ENCODE peak calls at places on chromosomes 2 and 18, in seven cellular contexts. N is HCT116, Q is IMR-90, O is kidney, J is cardiac fibroblast, G is fibroblast of the aortic adventitia, S is MM.1S. C is an unnamed sample.

GRCh38 chr2:38454081-38454480 is 77.0 kb upstream of the ATL2 start:
- DNase-seq in N (no peak), Q (no peak), O (no peak), J (no peak), G (no peak), S (no peak), C (no peak)

GRCh38 chr2:75289771-75290170 is 90.5 kb upstream of the TACR1 start:
- DNase-seq in N (no peak), Q (peak; percentile 48), O (no peak), J (peak; percentile 18), G (peak; percentile 30), S (no peak), C (no peak)

GRCh38 chr2:71609958-71610357 is 156.6 kb downstream of the DYSF start:
- DNase-seq in N (peak; percentile 24), Q (peak; percentile 54), O (no peak), J (peak; percentile 64), G (peak; percentile 53), S (peak; percentile 66), C (no peak)

GRCh38 chr18:32891797-32892196 is 119.0 kb upstream of the KLHL14 start:
- DNase-seq in N (no peak), Q (no peak), O (no peak), J (no peak), G (peak; percentile 4), S (no peak), C (no peak)

GRCh38 chr2:100791294-100791935 is 28.5 kb upstream of the NPAS2 start:
- DNase-seq in N (no peak), Q (no peak), O (no peak), J (no peak), G (no peak), S (no peak), C (no peak)

GRCh38 chr2:231960810-231961348 is 634 bp upstream of the DIS3L2 start:
- DNase-seq in N (no peak), Q (no peak), O (no peak), J (no peak), G (no peak), S (no peak), C (no peak)

GRCh38 chr2:42928692-42929576 is 136.6 kb upstream of the HAAO start:
- DNase-seq in N (no peak), Q (peak; percentile 47), O (no peak), J (peak; percentile 69), G (peak; percentile 59), S (no peak), C (no peak)

GRCh38 chr18:3054785-3055184 is 41.8 kb upstream of the LPIN2 start:
- DNase-seq in N (no peak), Q (no peak), O (no peak), J (no peak), G (no peak), S (no peak), C (no peak)

GRCh38 chr2:163834221-163834620 is 98.4 kb upstream of the FIGN start:
- DNase-seq in N (no peak), Q (no peak), O (no peak), J (no peak), G (no peak), S (no peak), C (no peak)

GRCh38 chr18:72866901-72867701 is 686 bp downstream of the NETO1 start:
- DNase-seq in N (no peak), Q (no peak), O (no peak), J (no peak), G (no peak), S (no peak), C (peak; percentile 36)

GRCh38 chr2:167265722-167266121 is 377.4 kb downstream of the XIRP2 start:
- DNase-seq in N (no peak), Q (no peak), O (no peak), J (no peak), G (no peak), S (no peak), C (no peak)

GRCh38 chr2:121194626-121195025 is 90.4 kb downstream of the TFCP2L1 start:
- DNase-seq in N (no peak), Q (no peak), O (no peak), J (no peak), G (no peak), S (no peak), C (no peak)

GRCh38 chr2:21070322-21071257 is 26.7 kb upstream of the APOB start:
- DNase-seq in N (no peak), Q (no peak), O (no peak), J (no peak), G (no peak), S (no peak), C (no peak)

GRCh38 chr2:161586517-161587167 is 37.6 kb upstream of the SLC4A10 start:
- DNase-seq in N (peak; percentile 23), Q (peak; percentile 25), O (no peak), J (peak; percentile 42), G (peak; percentile 47), S (no peak), C (peak; percentile 20)

GRCh38 chr2:239151201-239152131 is 249.4 kb downstream of the HDAC4 start:
- DNase-seq in N (no peak), Q (no peak), O (peak; percentile 45), J (peak; percentile 4), G (peak; percentile 21), S (no peak), C (no peak)

GRCh38 chr2:201116959-201117734 is 1.2 kb downstream of the CFLAR start:
- DNase-seq in N (peak; percentile 59), Q (peak; percentile 86), O (no peak), J (peak; percentile 94), G (peak; percentile 92), S (peak; percentile 90), C (peak; percentile 72)

GRCh38 chr2:169978402-169979017 is 151.3 kb downstream of the UBR3 start:
- DNase-seq in N (no peak), Q (no peak), O (no peak), J (no peak), G (no peak), S (no peak), C (no peak)

GRCh38 chr2:236216711-236217110 is 47.5 kb downstream of the ASB18 start:
- DNase-seq in N (no peak), Q (no peak), O (peak; percentile 49), J (no peak), G (no peak), S (no peak), C (no peak)

GRCh38 chr2:133266075-133266925 is 302.0 kb downstream of the NCKAP5 start:
- DNase-seq in N (no peak), Q (no peak), O (peak; percentile 63), J (no peak), G (peak; percentile 30), S (no peak), C (no peak)
- TF ChIP-seq CTCF in N (no peak), Q (peak; percentile 13), O (no peak), J (peak; percentile 14), G (peak; percentile 18), S (no peak), C (no peak)

GRCh38 chr2:171225989-171226388 is 65.3 kb upstream of the TLK1 start:
- DNase-seq in N (no peak), Q (no peak), O (no peak), J (no peak), G (no peak), S (no peak), C (peak; percentile 8)

GRCh38 chr2:171228826-171229225 is 68.1 kb upstream of the TLK1 start:
- DNase-seq in N (no peak), Q (no peak), O (no peak), J (no peak), G (no peak), S (no peak), C (no peak)

GRCh38 chr2:171226471-171226870 is 65.8 kb upstream of the TLK1 start:
- DNase-seq in N (no peak), Q (no peak), O (no peak), J (no peak), G (no peak), S (no peak), C (no peak)

GRCh38 chr2:171227066-171227782 is 66.5 kb upstream of the TLK1 start:
- DNase-seq in N (no peak), Q (peak; percentile 26), O (no peak), J (no peak), G (peak; percentile 55), S (no peak), C (no peak)

GRCh38 chr2:171225302-171225980 is 64.7 kb upstream of the TLK1 start:
- DNase-seq in N (peak; percentile 88), Q (peak; percentile 95), O (no peak), J (peak; percentile 84), G (peak; percentile 92), S (no peak), C (no peak)
- TF ChIP-seq CTCF in N (no peak), Q (peak; percentile 52), O (no peak), J (peak; percentile 39), G (peak; percentile 71), S (no peak), C (no peak)

GRCh38 chr18:68439672-68440071 is 275.2 kb downstream of the TMX3 start:
- DNase-seq in N (no peak), Q (no peak), O (no peak), J (peak; percentile 54), G (no peak), S (no peak), C (no peak)
- TF ChIP-seq CTCF in N (no peak), Q (no peak), O (no peak), J (no peak), G (no peak), S (no peak), C (no peak)

GRCh38 chr2:84856785-84857184 is 24.1 kb downstream of the TRABD2A start:
- DNase-seq in N (no peak), Q (no peak), O (no peak), J (no peak), G (no peak), S (no peak), C (no peak)

GRCh38 chr2:84857566-84857965 is 23.3 kb downstream of the TRABD2A start:
- DNase-seq in N (no peak), Q (no peak), O (no peak), J (no peak), G (no peak), S (no peak), C (no peak)

GRCh38 chr2:84854835-84855234 is 26.0 kb downstream of the TRABD2A start:
- DNase-seq in N (no peak), Q (no peak), O (no peak), J (no peak), G (no peak), S (no peak), C (no peak)

GRCh38 chr2:84855730-84856129 is 25.2 kb downstream of the TRABD2A start:
- DNase-seq in N (no peak), Q (no peak), O (no peak), J (no peak), G (no peak), S (no peak), C (no peak)

DNA sequence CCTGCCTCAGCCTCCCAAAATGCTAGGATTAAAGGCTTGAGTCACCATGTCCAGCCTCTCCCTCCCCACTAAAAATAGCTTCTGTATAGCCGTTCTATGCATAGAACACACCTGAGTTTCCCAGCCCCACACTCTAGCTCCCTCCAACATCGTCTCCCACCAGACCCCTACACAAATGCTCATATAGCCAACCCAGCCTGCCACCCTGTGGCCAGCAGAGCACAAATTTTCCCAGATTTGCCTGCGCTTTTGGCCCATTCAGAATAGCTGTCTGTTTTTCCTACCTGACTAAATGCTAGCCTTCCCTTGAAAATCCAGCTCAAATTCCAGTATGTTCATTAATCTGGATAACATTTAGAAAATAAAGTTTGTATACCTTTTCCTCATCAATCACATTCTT is 22.8 kb downstream of the TRABD2A start:
- DNase-seq in N (no peak), Q (no peak), O (no peak), J (no peak), G (no peak), S (no peak), C (no peak)
- TF ChIP-seq CTCF in N (peak; percentile 36), Q (peak; percentile 38), O (no peak), J (no peak), G (peak; percentile 34), S (peak; percentile 34), C (no peak)

GRCh38 chr2:45743531-45744391 is 92.3 kb downstream of the PRKCE start:
- DNase-seq in N (no peak), Q (peak; percentile 82), O (no peak), J (peak; percentile 71), G (peak; percentile 88), S (no peak), C (no peak)
- TF ChIP-seq CTCF in N (no peak), Q (no peak), O (no peak), J (no peak), G (no peak), S (no peak), C (no peak)